ENCODE peak calls at places on chromosomes 1 and 21, in four cellular contexts. O is HS-5, E is NCI-H1436, X is T-helper 22 cell. J is an unnamed sample.

GRCh38 chr1:46301406-46302090 is 1.9 kb downstream of the LRRC41 start:
- DNase-seq in O (no peak), E (no peak), X (no peak), J (no peak)

GRCh38 chr1:193229136-193229535 is 42.7 kb upstream of the B3GALT2 start:
- DNase-seq in E (no peak), O (no peak), X (no peak), J (no peak)

GRCh38 chr1:192088496-192088895 is 69.8 kb upstream of the RGS18 start:
- DNase-seq in O (no peak), E (no peak), X (no peak), J (no peak)

GRCh38 chr1:70487910-70488665 is 77.0 kb downstream of the CTH start:
- DNase-seq in E (peak), O (no peak), X (no peak), J (no peak)

GRCh38 chr1:56123421-56123820 is 455.9 kb downstream of the PLPP3 start:
- DNase-seq in E (no peak), O (peak), X (no peak), J (no peak)

GRCh38 chr1:4650486-4650885 is 3.9 kb upstream of the AJAP1 start:
- DNase-seq in O (no peak), E (no peak), X (no peak), J (no peak)

GRCh38 chr1:206952182-206952581 is 5.9 kb upstream of the PIGR start:
- DNase-seq in E (no peak), O (no peak), X (no peak), J (no peak)

GRCh38 chr1:83763281-83764095 is 235.4 kb downstream of the TTLL7 start:
- DNase-seq in O (no peak), X (no peak), E (no peak), J (no peak)

GRCh38 chr21:46188226-46189212 is 4.3 kb upstream of the SPATC1L start:
- DNase-seq in X (no peak), E (no peak), O (no peak), J (no peak)

J was measured in NCI-H1417 treated with DMSO at 0.1 percent for 48 hours.